ENCODE peak calls at places on chromosomes 6 and 20, in six cellular contexts. G is mesenchymal stem cell, J is IMR-90, Y is neuronal stem cell, D is H9, F is H1. W is an unnamed sample.
A peak's percentile ranks its signal among the peaks of the same experiment; 100 is the strongest.

GRCh38 chr6:22828179-22829062 is 259.1 kb downstream of the HDGFL1 start:
- DNase-seq in J (peak; percentile 97), D (peak; percentile 59), G (peak; percentile 95), Y (peak; percentile 36), F (no peak), W (peak; percentile 93)

GRCh38 chr6:33963351-33963750 is 159.5 kb upstream of the MLN start:
- DNase-seq in F (no peak), Y (no peak), G (no peak), D (peak; percentile 15), J (no peak), W (no peak)

GRCh38 chr20:17456226-17456625 is 75.0 kb downstream of the BFSP1 start:
- DNase-seq in D (no peak), G (no peak), F (no peak), Y (no peak), J (no peak), W (no peak)

GRCh38 chr20:6074145-6074561 is 20.3 kb upstream of the LRRN4 start:
- DNase-seq in F (no peak), G (peak; percentile 38), D (peak; percentile 38), J (no peak), Y (no peak), W (peak; percentile 81)

GRCh38 chr6:35505985-35506384 is 6.7 kb downstream of the TULP1 start:
- DNase-seq in F (no peak), D (peak; percentile 48), G (no peak), J (no peak), Y (no peak), W (no peak)

GRCh38 chr20:7959484-7959883 is 19.2 kb upstream of the HAO1 start:
- DNase-seq in G (no peak), J (no peak), D (no peak), Y (no peak), F (no peak), W (no peak)

GRCh38 chr20:24698189-24698588 is 228.8 kb downstream of the SYNDIG1 start:
- DNase-seq in D (peak; percentile 17), Y (no peak), G (no peak), J (no peak), F (no peak), W (no peak)

GRCh38 chr6:69005194-69005593 is 370.1 kb downstream of the ADGRB3 start:
- DNase-seq in F (no peak), G (no peak), Y (no peak), J (no peak), D (no peak), W (no peak)

GRCh38 chr6:51934098-51934497 is 153.3 kb downstream of the PKHD1 start:
- DNase-seq in G (no peak), D (peak; percentile 75), Y (no peak), F (peak; percentile 41), J (no peak), W (peak; percentile 86)

GRCh38 chr20:59813948-59814834 is 119.2 kb downstream of the SYCP2 start:
- DNase-seq in D (peak; percentile 22), G (no peak), F (no peak), J (no peak), Y (no peak), W (no peak)

GRCh38 chr20:1827974-1828785 is 67.0 kb upstream of the SIRPA start:
- DNase-seq in D (no peak), F (no peak), J (no peak), G (no peak), Y (no peak), W (peak; percentile 61)

GRCh38 chr6:8108031-8108660 is 5.8 kb upstream of the EEF1E1 start:
- DNase-seq in Y (no peak), F (no peak), D (no peak), J (peak; percentile 99), G (peak; percentile 95), W (peak; percentile 15)

GRCh38 chr20:38798266-38798665 is 7.2 kb upstream of the PPP1R16B start:
- DNase-seq in F (no peak), Y (no peak), D (no peak), J (no peak), G (no peak), W (no peak)

GRCh38 chr6:37262446-37263026 is 4.6 kb upstream of the TMEM217 start:
- DNase-seq in G (no peak), Y (no peak), F (no peak), J (no peak), D (no peak), W (no peak)

GRCh38 chr20:36825374-36826104 is 50.4 kb upstream of the TLDC2 start:
- DNase-seq in F (no peak), J (no peak), D (no peak), Y (no peak), G (no peak), W (no peak)

GRCh38 chr20:63082939-63083735 is 76.4 kb upstream of the BHLHE23 start:
- DNase-seq in D (no peak), Y (no peak), G (no peak), F (no peak), J (no peak), W (no peak)

GRCh38 chr20:53768329-53768728 is 174.7 kb upstream of the ZNF217 start:
- DNase-seq in D (peak; percentile 66), Y (no peak), G (no peak), F (peak; percentile 73), J (no peak), W (peak; percentile 80)

GRCh38 chr6:100344761-100345160 is 120.0 kb downstream of the SIM1 start:
- DNase-seq in Y (no peak), F (no peak), G (peak; percentile 20), D (no peak), J (peak; percentile 82), W (no peak)

GRCh38 chr6:16769986-16770376 is 8.7 kb upstream of the ATXN1 start:
- DNase-seq in Y (no peak), G (peak; percentile 87), D (no peak), F (no peak), J (peak; percentile 90), W (no peak)

GRCh38 chr6:137799950-137800568 is 67.0 kb upstream of the TNFAIP3 start:
- DNase-seq in F (no peak), D (peak; percentile 39), Y (no peak), G (peak; percentile 56), J (peak; percentile 67), W (peak; percentile 68)

GRCh38 chr6:131946992-131947955 is 3.9 kb downstream of the CCN2 start:
- DNase-seq in G (peak; percentile 79), J (peak; percentile 84), Y (no peak), D (no peak), F (no peak), W (peak; percentile 47)

GRCh38 chr6:128124713-128125112 is 223.9 kb upstream of the THEMIS start:
- DNase-seq in F (no peak), J (peak; percentile 39), D (no peak), G (peak; percentile 60), Y (no peak), W (peak; percentile 20)

GRCh38 chr6:49902856-49903255 is 36.5 kb upstream of the CRISP1 start:
- DNase-seq in J (no peak), G (no peak), F (no peak), D (no peak), Y (no peak), W (no peak)

GRCh38 chr20:19880256-19881079 is 122.4 kb downstream of the RIN2 start:
- DNase-seq in D (no peak), G (peak; percentile 92), J (peak; percentile 89), Y (no peak), F (no peak), W (no peak)

GRCh38 chr20:19881990-19882389 is 123.9 kb downstream of the RIN2 start:
- DNase-seq in Y (no peak), G (no peak), D (no peak), J (no peak), F (no peak), W (no peak)

GRCh38 chr20:19883501-19883900 is 125.4 kb downstream of the RIN2 start:
- DNase-seq in D (no peak), G (no peak), J (no peak), F (no peak), Y (no peak), W (no peak)

GRCh38 chr20:19881080-19881840 is 123.2 kb downstream of the RIN2 start:
- DNase-seq in D (no peak), G (peak; percentile 54), J (no peak), F (no peak), Y (no peak), W (no peak)

DNA sequence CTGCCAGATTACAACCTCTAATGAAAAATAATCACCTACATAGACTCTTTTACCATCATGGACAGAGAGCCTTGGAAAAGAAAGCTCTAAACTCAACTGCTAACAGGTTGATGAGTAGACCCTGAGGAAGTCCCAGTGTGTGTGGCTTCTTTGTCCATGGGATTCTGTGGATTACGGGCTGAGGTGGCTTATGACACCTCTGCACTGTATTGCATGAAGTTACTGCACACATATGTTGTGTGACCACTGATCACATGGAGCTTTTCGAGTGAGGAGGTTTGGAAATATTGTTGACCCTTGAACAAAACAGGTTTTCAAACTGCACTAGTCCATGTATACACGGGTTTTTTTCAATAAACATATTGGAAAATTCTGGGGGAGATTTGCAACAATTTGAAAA is 124.4 kb downstream of the RIN2 start:
- DNase-seq in J (no peak), F (no peak), D (no peak), Y (no peak), G (no peak), W (no peak)
- H2AK5ac ChIP-seq in J (peak overlapping the region; percentile 85), F (no peak overlapping the region), D (no peak overlapping the region), Y (no peak overlapping the region), G (peak overlapping the region; percentile 21), W (no peak overlapping the region)

GRCh38 chr20:9375221-9375681 is 139.1 kb upstream of the LAMP5 start:
- DNase-seq in G (peak; percentile 25), J (peak; percentile 71), F (no peak), Y (no peak), D (no peak), W (peak; percentile 89)
- H2BK15ac ChIP-seq in G (no peak overlapping the region), J (peak overlapping the region; percentile 43), F (no peak overlapping the region), Y (no peak overlapping the region), D (no peak overlapping the region), W (no peak overlapping the region)

GRCh38 chr20:4136967-4137334 is 121.6 kb upstream of the RNF24 start:
- DNase-seq in J (no peak), F (no peak), Y (no peak), D (no peak), G (no peak), W (no peak)
- H2AK5ac ChIP-seq in J (peak overlapping the region; percentile 90), F (no peak overlapping the region), Y (peak overlapping the region; percentile 68), D (no peak overlapping the region), G (peak overlapping the region; percentile 62), W (no peak overlapping the region)

GRCh38 chr6:166938704-166939103 is 17.6 kb downstream of the RNASET2 start:
- DNase-seq in J (no peak), G (no peak), F (no peak), Y (no peak), D (no peak), W (no peak)

GRCh38 chr6:166937716-166938115 is 18.6 kb downstream of the RNASET2 start:
- DNase-seq in J (no peak), Y (no peak), G (no peak), F (no peak), D (no peak), W (no peak)

GRCh38 chr6:166939276-166939816 is 17.0 kb downstream of the RNASET2 start:
- DNase-seq in G (no peak), J (no peak), F (no peak), D (no peak), Y (no peak), W (no peak)

GRCh38 chr6:166939894-166940293 is 16.5 kb downstream of the RNASET2 start:
- DNase-seq in Y (no peak), F (no peak), G (no peak), J (no peak), D (no peak), W (no peak)

DNA sequence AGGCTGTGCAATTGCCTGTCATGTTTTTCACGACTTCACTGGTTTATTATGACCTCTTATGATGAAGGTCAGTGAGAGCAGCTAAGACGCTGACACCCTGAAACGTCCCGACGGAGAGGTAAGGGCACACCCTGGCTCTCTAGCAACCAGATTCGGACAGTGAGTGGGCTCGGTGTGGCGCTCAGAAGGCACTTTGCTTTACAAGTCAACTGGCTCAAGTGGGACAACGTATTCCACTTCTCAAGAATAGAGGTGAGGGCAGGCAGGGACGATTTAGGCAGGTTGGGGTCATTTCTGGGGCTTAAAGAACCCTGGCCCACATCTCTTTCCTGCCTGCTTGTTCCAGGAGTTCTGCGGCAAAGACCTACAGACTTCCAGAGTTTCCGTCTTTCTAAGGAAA is 18.2 kb downstream of the RNASET2 start:
- DNase-seq in F (no peak), G (no peak), Y (no peak), J (no peak), D (no peak), W (no peak)
- H2BK15ac ChIP-seq in F (no peak overlapping the region), G (no peak overlapping the region), Y (no peak overlapping the region), J (no peak overlapping the region), D (no peak overlapping the region), W (no peak overlapping the region)

W was measured in mesendoderm.